ENCODE peak calls at places on chromosomes 3 and 15, in four cellular contexts. Y is CD8-positive, alpha-beta memory T cell; T is adrenal gland; Z is fibroblast of lung. O is an unnamed sample.
A peak's percentile ranks its signal among the peaks of the same experiment; 100 is the strongest.

GRCh38 chr15:85831415-85832113 is 36.8 kb upstream of the KLHL25 start:
- DNase-seq in Y (peak; percentile 12), T (peak; percentile 61), Z (peak; percentile 34), O (no peak)

GRCh38 chr3:152069871-152070270 is 196.4 kb downstream of the SUCNR1 start:
- DNase-seq in T (no peak), Z (peak; percentile 58), Y (no peak), O (no peak)

GRCh38 chr15:82197734-82198594 is 64.6 kb downstream of the EFL1 start:
- DNase-seq in Y (peak; percentile 38), Z (peak; percentile 52), T (peak; percentile 74), O (no peak)

GRCh38 chr15:34616613-34617012 is 33.2 kb upstream of the GOLGA8B start:
- DNase-seq in Z (peak; percentile 52), T (no peak), Y (no peak), O (no peak)

GRCh38 chr15:71888797-71889196 is 78.4 kb downstream of the NR2E3 start:
- DNase-seq in Z (no peak), T (no peak), Y (no peak), O (no peak)

GRCh38 chr3:28726840-28727239 is 378.2 kb upstream of the AZI2 start:
- DNase-seq in T (peak; percentile 17), Y (no peak), Z (peak; percentile 14), O (no peak)

GRCh38 chr3:101036213-101036618 is 43.0 kb upstream of the ABI3BP start:
- DNase-seq in Z (peak; percentile 98), Y (no peak), T (no peak), O (peak; percentile 75)

GRCh38 chr3:136749106-136749505 is 3.1 kb downstream of the STAG1 start:
- DNase-seq in T (no peak), Z (no peak), Y (no peak), O (no peak)

GRCh38 chr15:68469162-68470048 is 37.4 kb upstream of the ITGA11 start:
- DNase-seq in T (no peak), Z (peak; percentile 61), Y (no peak), O (no peak)

GRCh38 chr3:135891121-135891520 is 74.4 kb upstream of the PPP2R3A start:
- DNase-seq in Z (peak; percentile 39), T (no peak), Y (no peak), O (no peak)

GRCh38 chr3:14821151-14821550 is 2.4 kb downstream of the FGD5 start:
- DNase-seq in Z (no peak), Y (no peak), T (no peak), O (no peak)
- H3K27me3 ChIP-seq in Z (no peaks in the 10 kb centered on the region), Y (no peaks in the 10 kb centered on the region), T (no peaks in the 10 kb centered on the region), O (peaks cover 5% of the 10 kb centered on the region)

GRCh38 chr3:76043746-76044145 is 258.4 kb upstream of the ZNF717 start:
- DNase-seq in T (no peak), Z (no peak), Y (no peak), O (no peak)

GRCh38 chr3:76051145-76051544 is 265.8 kb upstream of the ZNF717 start:
- DNase-seq in T (no peak), Y (no peak), Z (peak; percentile 30), O (no peak)

GRCh38 chr3:76044601-76045600 is 259.6 kb upstream of the ZNF717 start:
- DNase-seq in Y (no peak), T (no peak), Z (no peak), O (no peak)

DNA sequence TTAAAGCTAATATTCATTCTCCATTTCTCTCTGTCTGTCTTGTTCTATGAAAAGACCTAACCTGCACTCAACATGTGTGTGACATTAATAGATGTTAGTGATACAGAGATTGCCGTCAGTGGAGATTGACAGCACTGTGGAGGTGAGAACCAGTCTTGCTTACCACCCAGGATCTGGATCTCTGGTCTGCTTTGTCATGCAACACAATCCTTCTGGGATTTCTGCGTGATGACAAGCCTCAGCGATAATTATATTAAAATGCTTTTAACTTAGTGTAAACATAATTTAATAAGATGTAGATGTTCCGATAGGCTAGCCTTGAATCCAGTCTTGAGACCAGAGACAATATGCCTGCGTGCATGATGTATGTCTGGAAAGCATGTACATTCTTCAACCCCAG is 262.0 kb upstream of the ZNF717 start:
- DNase-seq in T (no peak), Z (no peak), Y (no peak), O (no peak)
- H3K27ac ChIP-seq in T (no peak overlapping the region), Z (no peak overlapping the region), Y (no peak overlapping the region), O (no peak overlapping the region)

DNA sequence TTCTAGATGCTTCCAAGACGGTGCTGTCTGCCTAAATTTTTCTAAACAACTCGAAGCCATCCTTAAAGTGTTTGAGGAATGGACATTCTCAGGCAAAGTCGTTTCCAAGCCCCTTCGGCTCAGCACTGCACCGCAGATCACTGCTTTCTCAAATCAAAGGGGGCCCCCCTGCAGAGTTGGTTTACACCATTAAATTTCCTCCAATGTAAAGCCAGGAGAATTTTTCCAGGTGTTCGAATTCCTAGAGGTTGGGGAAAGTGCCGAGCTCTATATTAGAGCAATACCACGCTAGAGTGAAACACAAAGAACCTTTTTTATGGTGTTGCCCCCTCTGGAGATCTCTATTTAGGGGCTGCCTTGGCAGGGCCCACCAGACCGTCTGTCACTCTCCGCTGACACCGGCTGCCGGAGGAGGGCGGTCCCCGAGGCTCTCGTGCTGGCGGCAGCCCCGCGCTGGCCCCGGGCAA is 277.9 kb upstream of the NR2F2 start:
- DNase-seq in T (no peak), Z (no peak), Y (no peak), O (no peak)
- H3K27me3 ChIP-seq in T (peaks cover 6% of the 10 kb centered on the region), Z (no peaks in the 10 kb centered on the region), Y (peaks cover 11% of the 10 kb centered on the region), O (no peaks in the 10 kb centered on the region)

DNA sequence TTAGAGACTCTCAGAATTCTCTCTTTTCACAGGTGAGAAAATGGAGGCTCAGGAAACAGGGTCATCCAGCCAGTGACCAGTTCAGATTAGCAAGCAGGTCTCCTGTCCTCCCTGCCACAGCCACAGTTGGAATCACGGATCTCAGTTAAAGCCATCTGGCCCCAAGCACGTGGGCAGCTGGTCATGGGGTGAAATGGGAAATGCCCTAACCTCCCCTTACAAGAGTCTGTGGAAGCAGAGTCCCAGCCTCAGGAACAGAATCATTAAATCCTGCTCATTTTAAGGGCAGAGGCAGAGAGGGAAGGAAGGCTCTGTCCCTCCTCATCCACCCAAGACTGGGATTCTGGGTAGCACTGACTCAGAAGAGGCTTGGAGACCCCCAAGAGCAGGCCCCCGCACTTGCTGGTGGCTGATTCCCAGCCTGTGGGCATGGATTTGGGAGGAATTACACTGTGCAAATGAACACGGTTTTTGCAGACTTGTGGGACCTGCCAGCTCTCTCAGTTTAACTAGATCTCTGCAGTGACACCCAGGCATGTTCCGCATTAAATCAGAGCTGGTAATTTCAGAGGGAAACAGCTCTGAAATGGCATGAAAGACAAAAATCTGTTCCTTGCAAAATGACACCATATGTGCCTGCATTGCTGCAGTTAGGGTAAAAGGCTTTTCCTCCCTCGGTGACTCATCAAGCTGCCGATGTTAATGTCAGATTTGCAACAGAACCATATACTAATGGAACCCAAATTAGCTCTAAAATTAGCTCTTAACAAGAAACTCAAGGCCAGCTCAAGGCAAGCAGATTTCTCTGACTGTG is 89.0 kb downstream of the BDH1 start:
- DNase-seq in T (no peak), Z (peak; percentile 78), Y (no peak), O (no peak)
- H3K27ac ChIP-seq in T (peak overlapping the region; percentile 92), Z (peak overlapping the region; percentile 18), Y (no peak overlapping the region), O (peak overlapping the region; percentile 21)

GRCh38 chr3:185823280-185824044 is 1.4 kb downstream of the IGF2BP2 start:
- DNase-seq in Y (peak; percentile 13), Z (peak; percentile 62), T (peak; percentile 63), O (no peak)
- H3K27me3 ChIP-seq in Y (peaks cover 39% of the 10 kb centered on the region), Z (no peaks in the 10 kb centered on the region), T (no peaks in the 10 kb centered on the region), O (no peaks in the 10 kb centered on the region)

DNA sequence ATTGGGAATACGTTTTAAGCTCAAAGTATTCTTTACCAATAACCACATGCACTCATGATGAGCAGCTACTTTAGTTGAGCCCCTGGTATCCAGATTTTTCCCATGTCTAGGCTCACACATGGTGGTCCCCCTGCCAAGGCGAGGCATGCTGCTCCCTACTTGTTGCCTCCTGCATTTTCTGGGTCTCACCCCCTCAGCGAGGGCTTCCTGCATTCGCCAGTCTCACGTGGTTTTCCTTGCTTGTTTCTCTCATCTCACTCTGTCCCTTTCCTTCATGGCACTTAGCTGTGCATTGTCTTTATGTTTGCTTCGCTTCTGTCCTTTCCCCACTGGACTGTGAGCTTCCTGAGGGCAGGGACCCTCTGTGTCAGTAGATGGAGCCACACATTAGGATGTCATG is 99.2 kb downstream of the PDZRN3 start:
- DNase-seq in T (no peak), Y (no peak), Z (no peak), O (no peak)
- H3K27ac ChIP-seq in T (no peak overlapping the region), Y (no peak overlapping the region), Z (no peak overlapping the region), O (no peak overlapping the region)

GRCh38 chr3:140206196-140207040 is 271.4 kb downstream of the CLSTN2 start:
- DNase-seq in T (no peak), Y (no peak), Z (peak; percentile 53), O (no peak)
- H3K27me3 ChIP-seq in T (no peaks in the 10 kb centered on the region), Y (no peaks in the 10 kb centered on the region), Z (no peaks in the 10 kb centered on the region), O (no peaks in the 10 kb centered on the region)

O was measured in RWPE2.